ENCODE peak calls at places on chromosomes 11 and 22, in four cellular contexts. One of them, this sample, is unnamed.

GRCh38 chr11:2415601-2416380 is 15.2 kb downstream of the TSSC4 start:
- DNase-seq in MCF 10A: no peak
- DNase-seq in CD8-positive, alpha-beta memory T cell: no peak
- DNase-seq in nucleus accumbens: no peak
- DNase-seq in this sample: no peak

GRCh38 chr11:65378208-65378927 is 4.1 kb downstream of the SLC25A45 start:
- DNase-seq in MCF 10A: no peak
- DNase-seq in nucleus accumbens: no peak
- DNase-seq in CD8-positive, alpha-beta memory T cell: no peak
- DNase-seq in this sample: no peak

GRCh38 chr11:117171007-117171647 is 7.4 kb upstream of the SIDT2 start:
- DNase-seq in nucleus accumbens: no peak
- DNase-seq in MCF 10A: no peak
- DNase-seq in CD8-positive, alpha-beta memory T cell: no peak
- DNase-seq in this sample: no peak

GRCh38 chr11:35324981-35325380 is 94.4 kb downstream of the SLC1A2 start:
- DNase-seq in CD8-positive, alpha-beta memory T cell: no peak
- DNase-seq in nucleus accumbens: no peak
- DNase-seq in MCF 10A: peak
- DNase-seq in this sample: no peak

GRCh38 chr22:31342389-31343125 is 3.6 kb downstream of the PATZ1 start:
- DNase-seq in nucleus accumbens: no peak
- DNase-seq in CD8-positive, alpha-beta memory T cell: no peak
- DNase-seq in MCF 10A: no peak
- DNase-seq in this sample: no peak

GRCh38 chr11:117096140-117096972 is 1.9 kb downstream of the SIK3 start:
- DNase-seq in CD8-positive, alpha-beta memory T cell: no peak
- DNase-seq in MCF 10A: peak
- DNase-seq in nucleus accumbens: peak
- DNase-seq in this sample: peak

GRCh38 chr22:22930222-22930497 is 42.5 kb downstream of the IGLL5 start:
- DNase-seq in nucleus accumbens: no peak
- DNase-seq in CD8-positive, alpha-beta memory T cell: no peak
- DNase-seq in MCF 10A: no peak
- DNase-seq in this sample: no peak

GRCh38 chr11:91133361-91133760 is 910.5 kb upstream of the CHORDC1 start:
- DNase-seq in MCF 10A: no peak
- DNase-seq in CD8-positive, alpha-beta memory T cell: no peak
- DNase-seq in nucleus accumbens: no peak
- DNase-seq in this sample: no peak

GRCh38 chr22:37566329-37566837 is 6.1 kb downstream of the CDC42EP1 start:
- DNase-seq in CD8-positive, alpha-beta memory T cell: peak
- DNase-seq in MCF 10A: no peak
- DNase-seq in nucleus accumbens: peak
- DNase-seq in this sample: peak

GRCh38 chr11:68044145-68044813 is 5.5 kb downstream of the TCIRG1 start:
- DNase-seq in CD8-positive, alpha-beta memory T cell: no peak
- DNase-seq in MCF 10A: no peak
- DNase-seq in nucleus accumbens: no peak
- DNase-seq in this sample: no peak

GRCh38 chr11:122246885-122247284 is 130.9 kb upstream of the BLID start:
- DNase-seq in MCF 10A: no peak
- DNase-seq in CD8-positive, alpha-beta memory T cell: no peak
- DNase-seq in nucleus accumbens: no peak
- DNase-seq in this sample: no peak

GRCh38 chr11:6402061-6402470 is 11.8 kb downstream of the SMPD1 start:
- DNase-seq in MCF 10A: no peak
- DNase-seq in nucleus accumbens: no peak
- DNase-seq in CD8-positive, alpha-beta memory T cell: no peak
- DNase-seq in this sample: no peak

GRCh38 chr11:79119491-79120284 is 321.1 kb downstream of the TENM4 start:
- DNase-seq in nucleus accumbens: peak
- DNase-seq in MCF 10A: no peak
- DNase-seq in CD8-positive, alpha-beta memory T cell: no peak
- DNase-seq in this sample: no peak

GRCh38 chr11:70367071-70367470 is 31.3 kb upstream of the CTTN start:
- DNase-seq in CD8-positive, alpha-beta memory T cell: no peak
- DNase-seq in nucleus accumbens: no peak
- DNase-seq in MCF 10A: no peak
- DNase-seq in this sample: no peak

GRCh38 chr11:19845633-19846032 is 133.0 kb downstream of the NAV2 start:
- DNase-seq in MCF 10A: no peak
- DNase-seq in nucleus accumbens: no peak
- DNase-seq in CD8-positive, alpha-beta memory T cell: no peak
- DNase-seq in this sample: no peak

GRCh38 chr11:73217131-73217809 is 811 bp upstream of the P2RY2 start:
- DNase-seq in CD8-positive, alpha-beta memory T cell: no peak
- DNase-seq in nucleus accumbens: peak
- DNase-seq in MCF 10A: no peak
- DNase-seq in this sample: peak

GRCh38 chr11:35337136-35337918 is 82.0 kb downstream of the SLC1A2 start:
- DNase-seq in CD8-positive, alpha-beta memory T cell: no peak
- DNase-seq in MCF 10A: peak
- DNase-seq in nucleus accumbens: no peak
- DNase-seq in this sample: peak

GRCh38 chr11:61335355-61335710 is 2.3 kb downstream of the TKFC start:
- DNase-seq in MCF 10A: no peak
- DNase-seq in nucleus accumbens: no peak
- DNase-seq in CD8-positive, alpha-beta memory T cell: no peak
- DNase-seq in this sample: no peak

GRCh38 chr11:20488352-20488751 is 100.8 kb downstream of the PRMT3 start:
- DNase-seq in nucleus accumbens: no peak
- DNase-seq in CD8-positive, alpha-beta memory T cell: no peak
- DNase-seq in MCF 10A: no peak
- DNase-seq in this sample: no peak

GRCh38 chr11:12278766-12279671 is 98.4 kb upstream of the PARVA start:
- DNase-seq in nucleus accumbens: no peak
- DNase-seq in CD8-positive, alpha-beta memory T cell: no peak
- DNase-seq in MCF 10A: no peak
- DNase-seq in this sample: no peak

This sample was measured in natural killer cell treated with Interleukin-12 subunit alpha and Interleukin-12 subunit beta and Interleukin-15 and Interleukin-18, amount 100 ng/mL, for 72 hours.